ENCODE peak calls at places on chromosomes 12 and 14, in nine cellular contexts. One of them, this sample, is unnamed.

GRCh38 chr12:120472521-120472920 is 3.0 kb upstream of the SRSF9 start:
- DNase-seq in CD8-positive, alpha-beta T cell: no peak
- DNase-seq in adrenal gland: no peak
- DNase-seq in lower lobe of right lung: no peak
- DNase-seq in Calu3: no peak
- DNase-seq in choroid plexus epithelial cell: no peak
- DNase-seq in fibroblast of mammary gland: peak; percentile 39
- DNase-seq in AG09309: no peak
- DNase-seq in nephron progenitor cell: no peak
- DNase-seq in this sample: no peak

GRCh38 chr12:63961543-63961942 is 117.0 kb downstream of the SRGAP1 start:
- DNase-seq in CD8-positive, alpha-beta T cell: no peak
- DNase-seq in adrenal gland: no peak
- DNase-seq in lower lobe of right lung: no peak
- DNase-seq in Calu3: no peak
- DNase-seq in choroid plexus epithelial cell: no peak
- DNase-seq in fibroblast of mammary gland: peak; percentile 33
- DNase-seq in AG09309: no peak
- DNase-seq in nephron progenitor cell: no peak
- DNase-seq in this sample: no peak

GRCh38 chr12:64609543-64610091 is 678 bp upstream of the RASSF3 start:
- DNase-seq in CD8-positive, alpha-beta T cell: no peak
- DNase-seq in adrenal gland: no peak
- DNase-seq in lower lobe of right lung: no peak
- DNase-seq in Calu3: no peak
- DNase-seq in choroid plexus epithelial cell: peak; percentile 37
- DNase-seq in fibroblast of mammary gland: peak; percentile 19
- DNase-seq in AG09309: no peak
- DNase-seq in nephron progenitor cell: no peak
- DNase-seq in this sample: no peak

GRCh38 chr12:53867216-53868012 is 71.2 kb upstream of the HOXC13 start:
- DNase-seq in CD8-positive, alpha-beta T cell: no peak
- DNase-seq in adrenal gland: peak; percentile 23
- DNase-seq in lower lobe of right lung: no peak
- DNase-seq in Calu3: peak; percentile 51
- DNase-seq in choroid plexus epithelial cell: peak; percentile 12
- DNase-seq in fibroblast of mammary gland: peak; percentile 19
- DNase-seq in AG09309: no peak
- DNase-seq in nephron progenitor cell: peak; percentile 12
- DNase-seq in this sample: no peak

GRCh38 chr12:83656004-83656403 is 969.3 kb downstream of the TMTC2 start:
- DNase-seq in CD8-positive, alpha-beta T cell: no peak
- DNase-seq in adrenal gland: no peak
- DNase-seq in lower lobe of right lung: no peak
- DNase-seq in Calu3: no peak
- DNase-seq in choroid plexus epithelial cell: no peak
- DNase-seq in fibroblast of mammary gland: no peak
- DNase-seq in AG09309: no peak
- DNase-seq in nephron progenitor cell: no peak
- DNase-seq in this sample: no peak

GRCh38 chr12:16198884-16199283 is 78.6 kb downstream of the SLC15A5 start:
- DNase-seq in CD8-positive, alpha-beta T cell: no peak
- DNase-seq in adrenal gland: no peak
- DNase-seq in lower lobe of right lung: no peak
- DNase-seq in Calu3: no peak
- DNase-seq in choroid plexus epithelial cell: no peak
- DNase-seq in fibroblast of mammary gland: no peak
- DNase-seq in AG09309: no peak
- DNase-seq in nephron progenitor cell: no peak
- DNase-seq in this sample: no peak

GRCh38 chr14:59330455-59330854 is 134.7 kb downstream of the GPR135 start:
- DNase-seq in CD8-positive, alpha-beta T cell: no peak
- DNase-seq in adrenal gland: no peak
- DNase-seq in lower lobe of right lung: peak; percentile 47
- DNase-seq in Calu3: no peak
- DNase-seq in choroid plexus epithelial cell: peak; percentile 75
- DNase-seq in fibroblast of mammary gland: no peak
- DNase-seq in AG09309: no peak
- DNase-seq in nephron progenitor cell: no peak
- DNase-seq in this sample: no peak

GRCh38 chr14:54488318-54488645 is 498 bp downstream of the GMFB start:
- DNase-seq in CD8-positive, alpha-beta T cell: no peak
- DNase-seq in adrenal gland: no peak
- DNase-seq in lower lobe of right lung: no peak
- DNase-seq in Calu3: no peak
- DNase-seq in choroid plexus epithelial cell: no peak
- DNase-seq in fibroblast of mammary gland: no peak
- DNase-seq in AG09309: no peak
- DNase-seq in nephron progenitor cell: no peak
- DNase-seq in this sample: no peak

GRCh38 chr12:53219956-53220856 is 11.8 kb downstream of the RARG start:
- DNase-seq in CD8-positive, alpha-beta T cell: peak; percentile 75
- DNase-seq in adrenal gland: peak; percentile 77
- DNase-seq in lower lobe of right lung: peak; percentile 88
- DNase-seq in Calu3: no peak
- DNase-seq in choroid plexus epithelial cell: peak; percentile 90
- DNase-seq in fibroblast of mammary gland: peak; percentile 80
- DNase-seq in AG09309: no peak
- DNase-seq in nephron progenitor cell: peak; percentile 69
- DNase-seq in this sample: peak; percentile 69

GRCh38 chr12:50690923-50691322 is 73.0 kb upstream of the ATF1 start:
- DNase-seq in CD8-positive, alpha-beta T cell: no peak
- DNase-seq in adrenal gland: peak; percentile 90
- DNase-seq in lower lobe of right lung: no peak
- DNase-seq in Calu3: no peak
- DNase-seq in choroid plexus epithelial cell: peak; percentile 73
- DNase-seq in fibroblast of mammary gland: peak; percentile 12
- DNase-seq in AG09309: no peak
- DNase-seq in nephron progenitor cell: no peak
- DNase-seq in this sample: no peak

GRCh38 chr12:15629108-15629507 is 160.1 kb downstream of the EPS8 start:
- DNase-seq in CD8-positive, alpha-beta T cell: no peak
- DNase-seq in adrenal gland: peak; percentile 69
- DNase-seq in lower lobe of right lung: no peak
- DNase-seq in Calu3: peak; percentile 75
- DNase-seq in choroid plexus epithelial cell: peak; percentile 100
- DNase-seq in fibroblast of mammary gland: peak; percentile 100
- DNase-seq in AG09309: peak; percentile 97
- DNase-seq in nephron progenitor cell: no peak
- DNase-seq in this sample: no peak

GRCh38 chr12:88310069-88310468 is 168.0 kb downstream of the TMTC3 start:
- DNase-seq in CD8-positive, alpha-beta T cell: no peak
- DNase-seq in adrenal gland: no peak
- DNase-seq in lower lobe of right lung: no peak
- DNase-seq in Calu3: no peak
- DNase-seq in choroid plexus epithelial cell: peak; percentile 88
- DNase-seq in fibroblast of mammary gland: peak; percentile 98
- DNase-seq in AG09309: peak; percentile 74
- DNase-seq in nephron progenitor cell: peak; percentile 8
- DNase-seq in this sample: no peak

GRCh38 chr12:82673698-82674097 is 13.0 kb upstream of the TMTC2 start:
- DNase-seq in CD8-positive, alpha-beta T cell: no peak
- DNase-seq in adrenal gland: no peak
- DNase-seq in lower lobe of right lung: no peak
- DNase-seq in Calu3: no peak
- DNase-seq in choroid plexus epithelial cell: no peak
- DNase-seq in fibroblast of mammary gland: no peak
- DNase-seq in AG09309: no peak
- DNase-seq in nephron progenitor cell: no peak
- DNase-seq in this sample: no peak

GRCh38 chr14:94768521-94769412 is 1.1 kb downstream of the GSC start:
- DNase-seq in CD8-positive, alpha-beta T cell: no peak
- DNase-seq in adrenal gland: no peak
- DNase-seq in lower lobe of right lung: no peak
- DNase-seq in Calu3: peak; percentile 7
- DNase-seq in choroid plexus epithelial cell: no peak
- DNase-seq in fibroblast of mammary gland: peak; percentile 25
- DNase-seq in AG09309: no peak
- DNase-seq in nephron progenitor cell: peak; percentile 37
- DNase-seq in this sample: no peak

GRCh38 chr14:34234258-34234657 is 227.8 kb downstream of the SPTSSA start:
- DNase-seq in CD8-positive, alpha-beta T cell: no peak
- DNase-seq in adrenal gland: no peak
- DNase-seq in lower lobe of right lung: no peak
- DNase-seq in Calu3: no peak
- DNase-seq in choroid plexus epithelial cell: no peak
- DNase-seq in fibroblast of mammary gland: no peak
- DNase-seq in AG09309: no peak
- DNase-seq in nephron progenitor cell: no peak
- DNase-seq in this sample: no peak

GRCh38 chr14:105090493-105091334 is 25.5 kb upstream of the GPR132 start:
- DNase-seq in CD8-positive, alpha-beta T cell: peak; percentile 92
- DNase-seq in adrenal gland: peak; percentile 88
- DNase-seq in lower lobe of right lung: peak; percentile 90
- DNase-seq in Calu3: peak; percentile 94
- DNase-seq in choroid plexus epithelial cell: peak; percentile 79
- DNase-seq in fibroblast of mammary gland: peak; percentile 68
- DNase-seq in AG09309: no peak
- DNase-seq in nephron progenitor cell: peak; percentile 95
- DNase-seq in this sample: peak; percentile 86

GRCh38 chr12:98939350-98939749 is 294.3 kb downstream of the APAF1 start:
- DNase-seq in CD8-positive, alpha-beta T cell: no peak
- DNase-seq in adrenal gland: peak; percentile 26
- DNase-seq in lower lobe of right lung: no peak
- DNase-seq in Calu3: no peak
- DNase-seq in choroid plexus epithelial cell: peak; percentile 77
- DNase-seq in fibroblast of mammary gland: peak; percentile 48
- DNase-seq in AG09309: peak; percentile 46
- DNase-seq in nephron progenitor cell: peak; percentile 5
- DNase-seq in this sample: no peak

GRCh38 chr12:41103614-41104013 is 84.5 kb upstream of the PDZRN4 start:
- DNase-seq in CD8-positive, alpha-beta T cell: no peak
- DNase-seq in adrenal gland: no peak
- DNase-seq in lower lobe of right lung: no peak
- DNase-seq in Calu3: no peak
- DNase-seq in choroid plexus epithelial cell: no peak
- DNase-seq in fibroblast of mammary gland: peak; percentile 46
- DNase-seq in AG09309: no peak
- DNase-seq in nephron progenitor cell: no peak
- DNase-seq in this sample: no peak

GRCh38 chr12:83823386-83824045 is 1089.1 kb downstream of the SLC6A15 start:
- DNase-seq in CD8-positive, alpha-beta T cell: no peak
- DNase-seq in adrenal gland: peak; percentile 61
- DNase-seq in lower lobe of right lung: no peak
- DNase-seq in Calu3: peak; percentile 66
- DNase-seq in choroid plexus epithelial cell: peak; percentile 45
- DNase-seq in fibroblast of mammary gland: peak; percentile 15
- DNase-seq in AG09309: no peak
- DNase-seq in nephron progenitor cell: peak; percentile 43
- DNase-seq in this sample: no peak

DNA sequence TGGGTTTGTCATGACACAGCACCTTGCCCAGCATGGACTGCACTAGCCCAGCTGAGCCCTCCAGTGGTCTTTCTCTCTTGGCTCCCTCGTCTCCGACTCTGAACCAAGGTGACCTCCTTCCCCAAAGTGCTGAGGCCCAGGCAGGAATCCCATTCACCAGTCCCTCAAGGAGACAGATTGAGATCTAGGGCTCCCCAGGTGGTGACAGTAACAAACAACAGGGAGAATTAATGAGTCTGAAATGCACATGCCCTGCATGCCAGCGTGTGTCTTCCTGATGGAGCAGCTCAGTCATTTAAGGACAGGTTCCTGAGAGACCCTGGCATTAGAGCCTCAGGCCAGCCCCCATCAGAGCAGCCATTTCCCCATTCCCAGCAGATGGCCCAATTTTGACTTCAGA is 51.4 kb upstream of the OAS1 start:
- DNase-seq in CD8-positive, alpha-beta T cell: no peak
- DNase-seq in adrenal gland: no peak
- DNase-seq in lower lobe of right lung: no peak
- DNase-seq in Calu3: peak; percentile 41
- DNase-seq in choroid plexus epithelial cell: peak; percentile 23
- DNase-seq in fibroblast of mammary gland: no peak
- DNase-seq in AG09309: no peak
- DNase-seq in nephron progenitor cell: no peak
- DNase-seq in this sample: no peak
- TF ChIP-seq CTCF in CD8-positive, alpha-beta T cell: no peak
- TF ChIP-seq CTCF in adrenal gland: no peak
- TF ChIP-seq CTCF in lower lobe of right lung: no peak
- TF ChIP-seq CTCF in Calu3: no peak
- TF ChIP-seq CTCF in choroid plexus epithelial cell: peak; percentile 43
- TF ChIP-seq CTCF in fibroblast of mammary gland: no peak
- TF ChIP-seq CTCF in AG09309: peak; percentile 14
- TF ChIP-seq CTCF in nephron progenitor cell: no peak
- TF ChIP-seq CTCF in this sample: no peak

DNA sequence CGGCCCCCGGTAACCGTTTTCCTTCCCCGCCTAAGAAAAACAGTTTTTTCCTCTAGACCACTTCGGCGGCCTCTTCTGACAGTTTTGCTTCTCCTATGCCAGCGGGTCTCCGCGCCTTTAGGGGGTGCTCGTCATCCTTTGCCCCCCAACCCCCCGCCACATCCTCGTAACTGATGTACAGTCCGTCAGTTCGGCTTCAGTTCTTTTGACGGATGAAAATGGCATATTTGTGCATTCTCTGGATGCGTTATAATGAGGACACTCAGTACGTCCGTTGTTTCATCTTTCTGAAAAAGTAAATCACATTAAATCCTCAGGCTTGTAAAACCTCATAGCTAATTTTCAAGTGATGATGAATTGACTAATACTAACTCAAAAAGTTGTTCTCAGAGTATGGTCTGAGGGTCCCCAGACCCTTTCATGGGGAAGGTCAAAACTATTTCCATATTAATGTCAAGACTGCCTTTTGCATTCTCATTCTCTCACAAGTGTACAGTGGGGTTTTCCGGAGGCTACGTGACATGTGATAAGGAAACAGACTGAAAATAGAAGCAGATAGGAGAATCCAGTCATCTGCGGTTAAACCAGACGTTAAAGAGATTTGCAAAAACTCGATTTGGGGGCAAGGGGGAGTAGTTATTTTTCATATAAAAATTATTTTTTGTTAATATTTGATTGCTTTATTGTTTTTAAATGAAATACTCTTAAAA is 829 bp upstream of the NAP1L1 start:
- DNase-seq in CD8-positive, alpha-beta T cell: peak; percentile 67
- DNase-seq in adrenal gland: peak; percentile 34
- DNase-seq in lower lobe of right lung: no peak
- DNase-seq in Calu3: no peak
- DNase-seq in choroid plexus epithelial cell: peak; percentile 72
- DNase-seq in fibroblast of mammary gland: peak; percentile 35
- DNase-seq in AG09309: no peak
- DNase-seq in nephron progenitor cell: no peak
- DNase-seq in this sample: no peak
- TF ChIP-seq CTCF in CD8-positive, alpha-beta T cell: peak; percentile 9
- TF ChIP-seq CTCF in adrenal gland: no peak
- TF ChIP-seq CTCF in lower lobe of right lung: peak; percentile 25
- TF ChIP-seq CTCF in Calu3: peak; percentile 13
- TF ChIP-seq CTCF in choroid plexus epithelial cell: peak; percentile 54
- TF ChIP-seq CTCF in fibroblast of mammary gland: peak; percentile 14
- TF ChIP-seq CTCF in AG09309: peak; percentile 35
- TF ChIP-seq CTCF in nephron progenitor cell: no peak
- TF ChIP-seq CTCF in this sample: no peak

GRCh38 chr12:6950401-6950801 is 755 bp upstream of the PTPN6 start:
- DNase-seq in CD8-positive, alpha-beta T cell: no peak
- DNase-seq in adrenal gland: no peak
- DNase-seq in lower lobe of right lung: peak; percentile 28
- DNase-seq in Calu3: no peak
- DNase-seq in choroid plexus epithelial cell: no peak
- DNase-seq in fibroblast of mammary gland: no peak
- DNase-seq in AG09309: no peak
- DNase-seq in nephron progenitor cell: no peak
- DNase-seq in this sample: no peak
- TF ChIP-seq CTCF in CD8-positive, alpha-beta T cell: peak; percentile 18
- TF ChIP-seq CTCF in adrenal gland: no peak
- TF ChIP-seq CTCF in lower lobe of right lung: peak; percentile 32
- TF ChIP-seq CTCF in Calu3: peak; percentile 47
- TF ChIP-seq CTCF in choroid plexus epithelial cell: peak; percentile 36
- TF ChIP-seq CTCF in fibroblast of mammary gland: peak; percentile 12
- TF ChIP-seq CTCF in AG09309: peak; percentile 17
- TF ChIP-seq CTCF in nephron progenitor cell: peak; percentile 37
- TF ChIP-seq CTCF in this sample: peak; percentile 37

GRCh38 chr12:109097435-109098141 is at the start of gene UNG:
- DNase-seq in CD8-positive, alpha-beta T cell: peak; percentile 95
- DNase-seq in adrenal gland: peak; percentile 98
- DNase-seq in lower lobe of right lung: peak; percentile 98
- DNase-seq in Calu3: peak; percentile 99
- DNase-seq in choroid plexus epithelial cell: peak; percentile 96
- DNase-seq in fibroblast of mammary gland: peak; percentile 91
- DNase-seq in AG09309: peak; percentile 66
- DNase-seq in nephron progenitor cell: peak; percentile 98
- DNase-seq in this sample: peak; percentile 97
- TF ChIP-seq CTCF in CD8-positive, alpha-beta T cell: no peak
- TF ChIP-seq CTCF in adrenal gland: no peak
- TF ChIP-seq CTCF in lower lobe of right lung: no peak
- TF ChIP-seq CTCF in Calu3: no peak
- TF ChIP-seq CTCF in choroid plexus epithelial cell: no peak
- TF ChIP-seq CTCF in fibroblast of mammary gland: no peak
- TF ChIP-seq CTCF in AG09309: no peak
- TF ChIP-seq CTCF in nephron progenitor cell: no peak
- TF ChIP-seq CTCF in this sample: no peak

This sample was measured in natural killer cell.